ENCODE peak calls at places on chromosome 9, in six cellular contexts. H is AG04450, D is MM.1S, M is type B pancreatic cell, I is osteocyte, E is WTC11. T is an unnamed sample.
A peak's percentile ranks its signal among the peaks of the same experiment; 100 is the strongest.

GRCh38 chr9:110031511-110032173 is 176.3 kb downstream of the C9orf152 start:
- DNase-seq in H (peak; percentile 61), D (no peak), M (no peak), I (no peak), E (no peak), T (no peak)

GRCh38 chr9:77678136-77678535 is 30.0 kb upstream of the GNA14 start:
- DNase-seq in H (no peak), D (no peak), M (no peak), I (no peak), E (no peak), T (no peak)

GRCh38 chr9:4921449-4921848 is 63.6 kb upstream of the JAK2 start:
- DNase-seq in H (no peak), D (no peak), M (no peak), I (no peak), E (no peak), T (no peak)

GRCh38 chr9:4862506-4863250 is 69.9 kb downstream of the RCL1 start:
- DNase-seq in H (no peak), D (no peak), M (no peak), I (no peak), E (no peak), T (no peak)

GRCh38 chr9:95505676-95506437 is 10.9 kb downstream of the PTCH1 start:
- DNase-seq in H (no peak), D (peak; percentile 77), M (peak; percentile 83), I (no peak), E (peak; percentile 66), T (no peak)

GRCh38 chr9:4768681-4769080 is 24.1 kb upstream of the RCL1 start:
- DNase-seq in H (no peak), D (no peak), M (no peak), I (no peak), E (no peak), T (no peak)

GRCh38 chr9:100220936-100221335 is 121.9 kb downstream of the INVS start:
- DNase-seq in H (no peak), D (no peak), M (no peak), I (no peak), E (no peak), T (no peak)

GRCh38 chr9:113380869-113381378 is 4.1 kb upstream of the HDHD3 start:
- DNase-seq in H (no peak), D (peak; percentile 51), M (no peak), I (no peak), E (no peak), T (no peak)

GRCh38 chr9:5910413-5911057 is 19.8 kb downstream of the MLANA start:
- DNase-seq in H (no peak), D (no peak), M (no peak), I (no peak), E (no peak), T (no peak)

GRCh38 chr9:108673386-108673785 is 182.4 kb downstream of the ACTL7B start:
- DNase-seq in H (no peak), D (no peak), M (no peak), I (no peak), E (no peak), T (no peak)

GRCh38 chr9:94011134-94011533 is 56.0 kb upstream of the BARX1 start:
- DNase-seq in H (no peak), D (no peak), M (no peak), I (no peak), E (no peak), T (no peak)

GRCh38 chr9:135851748-135852147 is 55.6 kb downstream of the CAMSAP1 start:
- DNase-seq in H (no peak), D (no peak), M (no peak), I (no peak), E (no peak), T (no peak)

GRCh38 chr9:16787724-16788123 is 82.7 kb downstream of the BNC2 start:
- DNase-seq in H (no peak), D (no peak), M (no peak), I (no peak), E (no peak), T (no peak)

GRCh38 chr9:122180633-122181032 is 20.9 kb downstream of the MORN5 start:
- DNase-seq in H (peak; percentile 57), D (no peak), M (no peak), I (no peak), E (no peak), T (no peak)

GRCh38 chr9:5817776-5818336 is 15.1 kb downstream of the ERMP1 start:
- DNase-seq in H (no peak), D (no peak), M (no peak), I (no peak), E (no peak), T (no peak)

GRCh38 chr9:124286292-124286931 is 28.7 kb downstream of the NEK6 start:
- DNase-seq in H (peak; percentile 90), D (peak; percentile 90), M (no peak), I (no peak), E (no peak), T (no peak)

GRCh38 chr9:131320031-131320685 is 30.6 kb downstream of the PLPP7 start:
- DNase-seq in H (no peak), D (no peak), M (no peak), I (no peak), E (no peak), T (no peak)

GRCh38 chr9:137787376-137787775 is 90.2 kb upstream of the CACNA1B start:
- DNase-seq in H (no peak), D (no peak), M (no peak), I (no peak), E (no peak), T (no peak)

GRCh38 chr9:136956604-136957003 is 4.5 kb downstream of the LCN12 start:
- DNase-seq in H (no peak), D (no peak), M (no peak), I (no peak), E (no peak), T (no peak)

DNA sequence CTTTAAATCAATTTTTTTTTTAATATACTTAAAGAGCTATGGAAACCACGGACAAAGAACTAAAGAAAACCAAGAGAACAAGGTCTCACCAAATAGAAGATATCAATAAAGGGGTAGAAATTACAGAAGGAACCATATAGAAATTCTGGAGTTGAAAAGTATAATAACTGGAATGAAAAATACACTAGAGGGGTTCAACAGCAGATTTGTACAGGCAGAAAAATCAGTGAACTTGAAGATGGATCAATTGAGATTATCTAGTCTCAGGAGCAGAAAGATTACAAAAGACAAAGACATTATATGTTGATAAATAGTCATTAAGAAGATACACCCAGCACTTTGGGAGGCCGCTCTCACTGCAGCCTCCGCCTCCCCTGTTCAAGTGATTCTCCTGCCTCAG is 56.1 kb downstream of the GAPVD1 start:
- DNase-seq in H (no peak), D (no peak), M (no peak), I (no peak), E (no peak), T (no peak)
- TF ChIP-seq CTCF in H (no peak), D (no peak), M (no peak), I (no peak), E (no peak), T (no peak)

GRCh38 chr9:29209748-29210276 is 1636.5 kb upstream of the C9orf72 start:
- DNase-seq in H (no peak), D (no peak), M (no peak), I (no peak), E (no peak), T (no peak)

GRCh38 chr9:29211003-29211584 is 1637.8 kb upstream of the C9orf72 start:
- DNase-seq in H (no peak), D (no peak), M (no peak), I (no peak), E (no peak), T (no peak)

GRCh38 chr9:29213374-29214161 is 1640.3 kb upstream of the C9orf72 start:
- DNase-seq in H (no peak), D (peak; percentile 55), M (no peak), I (no peak), E (peak; percentile 63), T (no peak)

GRCh38 chr9:29212590-29213373 is 1639.5 kb upstream of the C9orf72 start:
- DNase-seq in H (no peak), D (peak; percentile 35), M (no peak), I (no peak), E (peak; percentile 50), T (no peak)

DNA sequence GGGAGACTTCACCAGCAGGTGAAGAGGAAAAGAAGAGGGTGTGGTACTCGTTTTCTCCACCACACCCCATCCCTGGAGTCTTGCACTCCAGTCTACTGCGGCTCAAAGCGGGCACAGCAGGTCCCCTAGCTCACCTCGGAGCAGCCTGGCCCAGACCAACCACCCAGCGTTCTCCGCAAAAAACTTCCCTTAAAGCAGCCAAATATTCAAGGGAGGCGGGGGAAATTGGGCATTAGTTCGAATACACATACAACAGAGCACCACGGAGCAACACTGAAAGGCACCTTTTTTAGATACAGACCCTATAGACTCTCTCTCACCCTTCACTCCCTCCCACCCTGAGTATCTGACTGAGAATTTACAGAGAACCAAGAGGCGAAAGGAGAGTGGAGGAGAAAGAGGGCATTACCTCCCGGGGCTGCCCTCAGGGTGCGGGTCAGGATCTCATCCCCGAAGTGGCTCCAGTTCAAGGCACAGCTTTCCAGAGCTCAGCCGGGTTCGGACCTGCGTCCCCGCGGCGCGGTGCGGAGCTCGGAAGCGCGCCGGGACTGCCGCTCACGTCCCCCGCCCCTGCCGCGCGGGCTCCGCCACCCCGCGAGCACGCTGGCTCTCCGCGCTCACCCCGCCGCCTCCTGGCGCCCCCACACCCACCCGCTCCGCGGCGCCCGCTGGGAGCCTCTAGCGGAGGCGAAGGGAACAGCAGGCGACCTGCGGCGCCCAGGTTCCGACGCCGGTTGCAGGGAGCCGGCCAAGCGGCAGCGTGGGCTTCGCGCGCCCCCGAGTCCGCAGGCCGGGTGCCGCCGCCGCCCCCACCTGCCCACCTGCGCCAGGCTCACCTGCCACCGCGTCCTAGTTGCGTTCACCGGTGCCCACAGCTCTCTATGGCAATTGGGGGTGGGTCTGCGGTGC is 1638.7 kb upstream of the C9orf72 start:
- DNase-seq in H (no peak), D (peak; percentile 73), M (peak; percentile 80), I (no peak), E (peak; percentile 72), T (no peak)
- TF ChIP-seq CTCF in H (peak; percentile 39), D (peak; percentile 55), M (peak; percentile 89), I (peak; percentile 74), E (peak; percentile 91), T (no peak)

GRCh38 chr9:112331676-112331955 is 1.8 kb downstream of the PTBP3 start:
- DNase-seq in H (no peak), D (no peak), M (no peak), I (no peak), E (no peak), T (no peak)

GRCh38 chr9:112332977-112333638 is at the start of gene PTBP3:
- DNase-seq in H (peak; percentile 24), D (peak; percentile 79), M (peak; percentile 79), I (peak; percentile 91), E (peak; percentile 72), T (peak; percentile 34)

GRCh38 chr9:112332272-112332671 is 1.1 kb downstream of the PTBP3 start:
- DNase-seq in H (no peak), D (no peak), M (no peak), I (no peak), E (no peak), T (no peak)

GRCh38 chr9:112333639-112334318 is 360 bp upstream of the PTBP3 start:
- DNase-seq in H (peak; percentile 81), D (peak; percentile 94), M (peak; percentile 97), I (peak; percentile 99), E (peak; percentile 95), T (peak; percentile 57)

DNA sequence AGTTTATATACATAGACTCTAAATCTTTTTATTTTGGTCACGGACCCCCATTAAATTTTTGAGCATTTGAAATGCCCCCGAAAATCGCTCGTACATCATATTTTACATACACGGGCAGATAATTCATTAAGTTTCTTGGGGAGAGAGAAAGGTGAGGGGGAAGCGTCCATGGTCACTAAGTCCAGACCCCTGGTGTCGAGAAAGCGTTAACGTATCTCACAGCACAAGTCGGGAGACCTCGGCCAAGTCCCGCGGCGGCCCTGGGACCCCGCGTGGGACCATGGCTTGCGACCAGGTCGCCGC is 794 bp downstream of the PTBP3 start:
- DNase-seq in H (no peak), D (no peak), M (no peak), I (no peak), E (no peak), T (no peak)
- TF ChIP-seq CTCF in H (peak; percentile 31), D (no peak), M (peak; percentile 66), I (peak; percentile 36), E (no peak), T (no peak)

GRCh38 chr9:102237520-102237919 is 499.1 kb upstream of the GRIN3A start:
- DNase-seq in H (no peak), D (no peak), M (no peak), I (no peak), E (no peak), T (no peak)
- TF ChIP-seq CTCF in H (no peak), D (no peak), M (no peak), I (no peak), E (no peak), T (no peak)

T was measured in omental fat pad.